ENCODE peak calls at places on chromosomes 5 and 9, in six cellular contexts. I is heart right ventricle; E is CD8-positive, alpha-beta memory T cell; B is fibroblast of pulmonary artery; F is foreskin fibroblast; M is upper lobe of left lung. G is an unnamed sample.

GRCh38 chr5:9927521-9927997 is 297.4 kb upstream of the TAS2R1 start:
- DNase-seq in M (no peak), F (no peak), B (peak; percentile 65), E (no peak), I (no peak), G (no peak)

GRCh38 chr5:143781993-143782520 is 29.9 kb upstream of the HMHB1 start:
- DNase-seq in F (no peak), M (no peak), I (no peak), B (no peak), E (no peak), G (no peak)

GRCh38 chr9:128887914-128888350 is 6.0 kb downstream of the LRRC8A start:
- DNase-seq in I (no peak), M (no peak), E (no peak), F (no peak), B (peak; percentile 68), G (no peak)

GRCh38 chr9:123102380-123103113 is 69.1 kb downstream of the GPR21 start:
- DNase-seq in E (no peak), I (no peak), F (no peak), M (no peak), B (no peak), G (no peak)

GRCh38 chr5:57436586-57436985 is 46.0 kb downstream of the ACTBL2 start:
- DNase-seq in I (no peak), B (peak; percentile 59), M (no peak), F (no peak), E (no peak), G (no peak)

GRCh38 chr5:147417133-147417813 is 92.6 kb downstream of the DPYSL3 start:
- DNase-seq in E (no peak), I (peak; percentile 26), B (peak; percentile 98), M (peak; percentile 81), F (no peak), G (no peak)

GRCh38 chr5:129511291-129511690 is 51.2 kb downstream of the ADAMTS19 start:
- DNase-seq in M (no peak), F (peak; percentile 12), I (no peak), B (peak; percentile 38), E (no peak), G (no peak)

GRCh38 chr5:94376672-94377345 is 241.6 kb downstream of the KIAA0825 start:
- DNase-seq in I (no peak), B (no peak), M (no peak), E (no peak), F (peak; percentile 1), G (no peak)

GRCh38 chr9:92142329-92142728 is 27.1 kb upstream of the SPTLC1 start:
- DNase-seq in F (no peak), I (no peak), E (no peak), M (no peak), B (no peak), G (no peak)

GRCh38 chr9:92141144-92142129 is 26.2 kb upstream of the SPTLC1 start:
- DNase-seq in E (no peak), F (peak; percentile 24), I (no peak), M (no peak), B (peak; percentile 39), G (no peak)

GRCh38 chr9:92140074-92140753 is 25.0 kb upstream of the SPTLC1 start:
- DNase-seq in E (peak; percentile 82), I (peak; percentile 66), M (peak; percentile 86), B (peak; percentile 76), F (peak; percentile 56), G (peak; percentile 96)

GRCh38 chr9:92138157-92138959 is 23.1 kb upstream of the SPTLC1 start:
- DNase-seq in I (peak; percentile 62), E (peak; percentile 81), F (peak; percentile 35), M (peak; percentile 68), B (peak; percentile 62), G (no peak)

DNA sequence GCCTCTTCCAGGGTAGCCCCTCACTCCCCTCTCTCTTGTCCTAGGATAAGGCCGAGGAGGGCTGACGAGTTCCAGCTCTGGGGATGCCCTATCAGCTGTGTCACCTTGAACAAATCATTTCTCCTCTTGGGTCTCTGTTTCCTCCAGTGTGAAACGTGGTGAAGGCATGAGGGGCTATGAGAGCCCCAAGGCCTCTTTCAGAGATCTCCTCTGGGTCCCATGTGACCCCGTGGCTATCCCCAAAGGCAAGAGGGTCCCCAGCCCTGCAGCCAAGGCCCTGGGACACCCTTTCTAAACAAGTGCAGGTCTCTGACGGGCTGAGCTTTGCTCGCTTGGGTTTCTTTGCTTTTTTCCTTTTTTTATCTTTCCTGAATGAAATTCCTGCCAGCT is 25.5 kb upstream of the SPTLC1 start:
- DNase-seq in M (no peak), E (no peak), B (no peak), I (no peak), F (no peak), G (no peak)
- H3K4me3 ChIP-seq in M (peak overlapping the region; percentile 47), E (no peak overlapping the region), B (peak overlapping the region; percentile 53), I (peak overlapping the region; percentile 34), F (peak overlapping the region; percentile 54), G (peak overlapping the region; percentile 10)

DNA sequence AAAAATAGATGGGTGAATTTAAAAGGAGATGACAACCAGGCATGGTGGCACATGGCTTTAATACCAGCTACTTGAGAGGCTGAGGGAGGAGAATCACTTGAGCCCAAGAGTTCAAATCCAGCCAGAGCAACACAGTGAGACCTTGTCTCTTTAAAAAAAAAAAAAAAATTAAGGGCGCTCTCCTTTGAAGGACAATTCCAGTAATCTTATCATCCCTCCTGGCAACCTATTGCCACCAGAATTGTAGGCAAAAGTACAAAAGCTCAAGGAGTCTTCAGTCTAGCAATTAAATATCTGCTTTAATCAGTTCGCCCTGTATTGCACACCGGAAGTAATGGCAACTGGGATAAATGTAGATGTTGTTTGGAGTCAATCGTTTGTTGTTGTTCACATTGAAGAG is 7.7 kb downstream of the SNX18 start:
- DNase-seq in I (no peak), B (no peak), E (no peak), F (no peak), M (no peak), G (no peak)
- H3K4me3 ChIP-seq in I (no peak overlapping the region), B (no peak overlapping the region), E (no peak overlapping the region), F (peak overlapping the region; percentile 4), M (no peak overlapping the region), G (no peak overlapping the region)

GRCh38 chr9:37528652-37529072 is 42.9 kb downstream of the POLR1E start:
- DNase-seq in B (no peak), I (no peak), M (no peak), E (no peak), F (no peak), G (no peak)

GRCh38 chr9:37534412-37534811 is 41.8 kb downstream of the FBXO10 start:
- DNase-seq in F (no peak), B (no peak), I (no peak), E (no peak), M (no peak), G (no peak)

GRCh38 chr9:37523916-37524315 is 38.2 kb downstream of the POLR1E start:
- DNase-seq in E (no peak), B (no peak), I (no peak), F (no peak), M (no peak), G (no peak)

GRCh38 chr9:37531699-37532098 is 44.5 kb downstream of the FBXO10 start:
- DNase-seq in E (peak; percentile 67), I (no peak), M (no peak), F (no peak), B (no peak), G (no peak)

GRCh38 chr9:37529111-37529510 is 43.4 kb downstream of the POLR1E start:
- DNase-seq in B (no peak), E (peak; percentile 82), F (no peak), I (no peak), M (no peak), G (no peak)
- H3K4me3 ChIP-seq in B (no peak overlapping the region), E (no peak overlapping the region), F (no peak overlapping the region), I (no peak overlapping the region), M (no peak overlapping the region), G (no peak overlapping the region)

DNA sequence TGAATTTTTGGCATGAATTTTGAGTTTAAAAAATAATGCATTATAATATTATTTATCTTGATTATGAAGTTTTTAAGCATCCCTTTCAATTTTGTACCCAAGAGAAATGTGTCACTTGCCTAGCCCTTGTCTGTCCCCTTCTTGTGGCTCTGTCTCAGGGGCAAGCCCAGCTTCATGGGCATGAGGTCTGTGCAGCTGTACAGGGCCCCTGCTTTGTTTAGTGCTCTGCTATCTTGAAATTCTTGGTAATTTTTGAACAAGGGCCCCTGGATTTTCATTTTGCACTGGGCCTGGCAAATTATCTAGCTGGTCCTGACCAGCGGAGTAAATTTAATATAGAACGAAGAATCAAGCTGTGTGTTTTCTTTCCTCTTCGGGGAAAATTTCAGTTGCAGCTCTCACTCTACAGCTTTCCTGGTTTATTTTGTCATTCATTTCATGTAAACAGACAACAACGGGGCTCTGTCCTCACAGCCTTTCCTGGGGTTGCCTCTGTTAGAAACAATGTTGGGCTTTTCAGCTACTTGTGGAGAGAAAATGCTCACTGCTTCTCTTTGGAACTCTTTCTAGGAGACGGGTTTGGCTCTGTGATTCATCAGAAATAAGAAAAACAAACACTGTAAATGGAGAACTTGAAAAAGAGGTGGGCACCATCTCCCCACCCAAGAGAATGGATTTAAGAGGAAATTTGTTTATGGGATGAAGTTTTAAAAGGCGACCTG is 41.1 kb downstream of the LIX1 start:
- DNase-seq in I (no peak), M (no peak), E (no peak), B (no peak), F (no peak), G (no peak)
- H3K4me3 ChIP-seq in I (no peak overlapping the region), M (no peak overlapping the region), E (no peak overlapping the region), B (no peak overlapping the region), F (no peak overlapping the region), G (no peak overlapping the region)

GRCh38 chr9:113464672-113465271 is 1.2 kb downstream of the RGS3 start:
- DNase-seq in F (no peak), I (no peak), B (no peak), E (no peak), M (no peak), G (no peak)
- H3K4me3 ChIP-seq in F (no peak overlapping the region), I (peak overlapping the region; percentile 48), B (no peak overlapping the region), E (no peak overlapping the region), M (peak overlapping the region; percentile 51), G (no peak overlapping the region)

GRCh38 chr9:73155389-73155788 is 3.7 kb downstream of the ANXA1 start:
- DNase-seq in B (no peak), E (no peak), M (no peak), F (no peak), I (no peak), G (no peak)
- H3K4me3 ChIP-seq in B (peak overlapping the region; percentile 69), E (peak overlapping the region; percentile 79), M (peak overlapping the region; percentile 65), F (peak overlapping the region; percentile 72), I (no peak overlapping the region), G (no peak overlapping the region)

GRCh38 chr5:177359451-177359851 is 1.7 kb downstream of the RGS14 start:
- DNase-seq in M (no peak), I (no peak), F (no peak), B (no peak), E (no peak), G (no peak)
- H3K4me3 ChIP-seq in M (peak overlapping the region; percentile 60), I (no peak overlapping the region), F (no peak overlapping the region), B (no peak overlapping the region), E (peak overlapping the region; percentile 85), G (no peak overlapping the region)

GRCh38 chr5:78648359-78649219 is at the start of gene LHFPL2:
- DNase-seq in I (peak; percentile 72), F (peak; percentile 47), B (peak; percentile 83), E (no peak), M (peak; percentile 75), G (peak; percentile 46)
- H3K4me3 ChIP-seq in I (peak within 1 kb of the TSS; percentile 73), F (peak within 1 kb of the TSS; percentile 82), B (peak within 1 kb of the TSS; percentile 96), E (peak within 1 kb of the TSS; percentile 8), M (peak within 1 kb of the TSS; percentile 87), G (peak within 1 kb of the TSS; percentile 73)